ENCODE peak calls at places on chromosomes 16 and 17, in seven cellular contexts. E is stimulated activated CD8-positive, alpha-beta memory T cell treated with anti-CD3 and anti-CD28 coated beads, Interleukin-4, amount 100 ng/mL, for 4 hours; U is SW 1271; T is MCF 10A; Z is H54; I is CD8-positive, alpha-beta memory T cell; P is H7. Y is an unnamed sample.
A peak's percentile ranks its signal among the peaks of the same experiment; 100 is the strongest.

GRCh38 chr16:66801320-66802105 is at the start of gene TERB1:
- DNase-seq in P (peak; percentile 68), E (no peak), T (no peak), I (no peak), Z (no peak), U (no peak), Y (no peak)

GRCh38 chr17:29587591-29587990 is 1.9 kb downstream of the GIT1 start:
- DNase-seq in I (no peak), U (no peak), Z (no peak), T (no peak), E (no peak), P (no peak), Y (no peak)

GRCh38 chr17:71444011-71444574 is 676.7 kb upstream of the SOX9 start:
- DNase-seq in T (peak; percentile 18), U (no peak), I (no peak), P (no peak), E (no peak), Z (no peak), Y (no peak)

GRCh38 chr16:75024591-75024990 is 25.8 kb downstream of the ZNRF1 start:
- DNase-seq in Z (no peak), T (no peak), U (no peak), P (no peak), E (no peak), I (no peak), Y (no peak)

GRCh38 chr17:40323731-40324650 is 15.0 kb downstream of the RARA start:
- DNase-seq in T (no peak), P (peak; percentile 50), U (no peak), Z (no peak), E (peak; percentile 56), I (peak; percentile 93), Y (peak; percentile 35)

GRCh38 chr17:78820122-78820792 is 20.4 kb downstream of the USP36 start:
- DNase-seq in U (no peak), P (peak; percentile 9), T (no peak), Z (no peak), I (no peak), E (no peak), Y (no peak)

GRCh38 chr17:42647778-42648177 is 11.3 kb upstream of the TUBG2 start:
- DNase-seq in E (no peak), T (no peak), I (no peak), U (no peak), Z (no peak), P (no peak), Y (no peak)

GRCh38 chr17:66715745-66716156 is 119.2 kb upstream of the CACNG5 start:
- DNase-seq in P (peak; percentile 76), I (no peak), U (no peak), E (no peak), T (peak; percentile 74), Z (peak; percentile 80), Y (peak; percentile 92)